ENCODE peak calls at places on chromosomes 11 and 22, in five cellular contexts. R, Z, P, W and Q are unnamed samples.
A peak's percentile ranks its signal among the peaks of the same experiment; 100 is the strongest.

GRCh38 chr11:45188127-45188526 is 41.7 kb downstream of the PRDM11 start:
- DNase-seq in R (no peak), Z (no peak), P (no peak), W (no peak), Q (no peak)

GRCh38 chr22:30421695-30422480 is 3.7 kb upstream of the MTFP1 start:
- DNase-seq in R (no peak), Z (no peak), P (no peak), W (no peak), Q (no peak)

GRCh38 chr11:33701302-33701701 is 676 bp upstream of the C11orf91 start:
- DNase-seq in R (no peak), Z (no peak), P (no peak), W (no peak), Q (no peak)

GRCh38 chr11:44868021-44868420 is 82.7 kb downstream of the TP53I11 start:
- DNase-seq in R (no peak), Z (no peak), P (no peak), W (no peak), Q (no peak)

GRCh38 chr11:32817181-32817842 is 12.4 kb upstream of the PRRG4 start:
- DNase-seq in R (no peak), Z (no peak), P (no peak), W (no peak), Q (no peak)

GRCh38 chr22:37566329-37566837 is 6.1 kb downstream of the CDC42EP1 start:
- DNase-seq in R (peak; percentile 91), Z (no peak), P (no peak), W (no peak), Q (peak; percentile 44)

GRCh38 chr22:25875461-25875860 is 133.5 kb downstream of the MYO18B start:
- DNase-seq in R (no peak), Z (no peak), P (no peak), W (no peak), Q (no peak)

GRCh38 chr22:39471421-39472141 is 14.8 kb downstream of the MGAT3 start:
- DNase-seq in R (no peak), Z (no peak), P (no peak), W (no peak), Q (peak; percentile 34)

GRCh38 chr11:103926990-103927389 is 109.5 kb upstream of the DDI1 start:
- DNase-seq in R (no peak), Z (no peak), P (no peak), W (no peak), Q (no peak)

GRCh38 chr11:22193348-22194051 is 615 bp downstream of the ANO5 start:
- DNase-seq in R (peak; percentile 73), Z (peak; percentile 26), P (no peak), W (no peak), Q (peak; percentile 14)

GRCh38 chr11:115297330-115297729 is 206.9 kb downstream of the CADM1 start:
- DNase-seq in R (no peak), Z (no peak), P (no peak), W (no peak), Q (no peak)

GRCh38 chr11:77402218-77402556 is 71.7 kb downstream of the PAK1 start:
- DNase-seq in R (no peak), Z (no peak), P (no peak), W (no peak), Q (no peak)
- TF ChIP-seq POLR2A in R (no peak), Z (no peak), P (no peak), W (no peak), Q (no peak)

GRCh38 chr22:20957118-20957690 is 9.9 kb upstream of the AIFM3 start:
- DNase-seq in R (peak; percentile 82), Z (peak; percentile 30), P (no peak), W (no peak), Q (peak; percentile 44)
- TF ChIP-seq POLR2AphosphoS5 in R (no peak), Z (no peak), P (no peak), W (no peak), Q (peak; percentile 27)

GRCh38 chr11:796565-797299 is 1.3 kb downstream of the SLC25A22 start:
- DNase-seq in R (peak; percentile 85), Z (no peak), P (no peak), W (no peak), Q (peak; percentile 37)
- TF ChIP-seq POLR2A in R (no peak), Z (no peak), P (no peak), W (no peak), Q (no peak)

GRCh38 chr11:64764753-64765152 is 5.0 kb upstream of the PYGM start:
- DNase-seq in R (peak; percentile 64), Z (no peak), P (no peak), W (no peak), Q (no peak)

GRCh38 chr11:64763804-64764611 is 4.2 kb upstream of the PYGM start:
- DNase-seq in R (peak; percentile 88), Z (peak; percentile 25), P (no peak), W (no peak), Q (no peak)

GRCh38 chr11:64762916-64763803 is 3.4 kb upstream of the PYGM start:
- DNase-seq in R (peak; percentile 76), Z (peak; percentile 23), P (no peak), W (no peak), Q (no peak)

GRCh38 chr11:64760759-64761417 is 1.1 kb upstream of the PYGM start:
- DNase-seq in R (peak; percentile 66), Z (no peak), P (no peak), W (no peak), Q (no peak)

GRCh38 chr11:64762277-64762915 is 2.6 kb upstream of the PYGM start:
- DNase-seq in R (peak; percentile 61), Z (peak; percentile 24), P (no peak), W (no peak), Q (no peak)
- TF ChIP-seq POLR2AphosphoS5 in R (peak; percentile 68), Z (no peak), P (peak; percentile 66), W (no peak), Q (peak; percentile 2)

GRCh38 chr11:2699531-2700414 is at the start of gene KCNQ1OT1:
- DNase-seq in R (peak; percentile 95), Z (peak; percentile 90), P (peak; percentile 83), W (peak; percentile 94), Q (peak; percentile 92)

GRCh38 chr11:2701898-2702434 is 2.2 kb upstream of the KCNQ1OT1 start:
- DNase-seq in R (peak; percentile 42), Z (no peak), P (no peak), W (no peak), Q (no peak)

GRCh38 chr11:2701230-2701629 is 1.4 kb upstream of the KCNQ1OT1 start:
- DNase-seq in R (peak; percentile 71), Z (no peak), P (no peak), W (no peak), Q (no peak)

GRCh38 chr11:2699185-2699530 is 636 bp downstream of the KCNQ1OT1 start:
- DNase-seq in R (peak; percentile 83), Z (no peak), P (no peak), W (no peak), Q (peak; percentile 32)

DNA sequence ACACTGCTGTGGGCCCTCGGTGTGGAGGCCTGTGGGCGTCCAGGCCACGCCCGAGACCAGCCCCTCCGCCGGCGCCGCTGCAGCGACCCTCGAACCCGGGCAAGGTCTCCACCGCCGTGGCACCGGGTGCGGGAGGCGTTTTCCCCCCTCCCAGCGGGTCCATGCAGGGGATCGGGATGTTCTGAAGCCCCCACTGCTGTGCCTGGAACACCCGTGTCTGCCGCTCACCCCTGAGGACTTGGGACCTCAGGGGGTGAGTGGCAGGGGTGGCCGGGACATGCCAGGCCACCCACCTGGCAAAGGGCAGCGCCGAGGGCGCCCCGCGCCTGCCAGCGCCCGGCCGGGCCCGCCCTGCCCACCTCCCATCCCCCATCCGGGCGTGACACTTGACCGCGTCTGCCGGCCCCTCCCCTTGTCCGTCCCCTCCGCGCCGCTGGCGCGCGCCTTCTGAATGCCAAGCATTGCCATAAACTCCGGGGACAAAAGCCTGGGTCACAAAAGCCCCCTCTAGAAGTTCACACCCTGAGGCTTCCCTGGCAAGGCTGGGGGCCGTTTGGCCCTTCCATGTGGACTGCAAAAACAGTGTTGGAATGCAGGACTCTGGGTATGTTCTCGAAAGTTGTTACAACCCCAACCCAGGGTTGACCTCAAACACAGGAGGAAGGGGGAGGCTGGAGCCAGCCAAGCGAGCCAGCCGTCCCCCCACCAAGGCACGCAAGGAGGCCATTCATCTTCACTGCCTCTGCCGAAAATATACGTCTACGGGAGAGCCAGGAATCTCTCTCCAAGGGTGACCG is 819 bp upstream of the KCNQ1OT1 start:
- DNase-seq in R (peak; percentile 90), Z (peak; percentile 64), P (no peak), W (peak; percentile 44), Q (peak; percentile 80)
- TF ChIP-seq POLR2A in R (no peak), Z (no peak), P (no peak), W (peak; percentile 30), Q (peak; percentile 34)

GRCh38 chr22:35904752-35905151 is 123.9 kb downstream of the RBFOX2 start:
- DNase-seq in R (no peak), Z (no peak), P (no peak), W (no peak), Q (no peak)

GRCh38 chr22:35903571-35904331 is 124.9 kb downstream of the RBFOX2 start:
- DNase-seq in R (no peak), Z (no peak), P (no peak), W (no peak), Q (no peak)

GRCh38 chr22:35905894-35906293 is 122.7 kb downstream of the RBFOX2 start:
- DNase-seq in R (no peak), Z (no peak), P (no peak), W (no peak), Q (no peak)

GRCh38 chr22:35900483-35901168 is 128.0 kb downstream of the RBFOX2 start:
- DNase-seq in R (no peak), Z (no peak), P (peak; percentile 28), W (no peak), Q (no peak)

GRCh38 chr22:35904332-35904692 is 124.3 kb downstream of the RBFOX2 start:
- DNase-seq in R (no peak), Z (no peak), P (no peak), W (no peak), Q (no peak)
- TF ChIP-seq POLR2AphosphoS5 in R (no peak), Z (no peak), P (no peak), W (no peak), Q (no peak)

GRCh38 chr11:78188809-78189724 is at the start of gene USP35:
- DNase-seq in R (peak; percentile 84), Z (no peak), P (no peak), W (no peak), Q (no peak)
- TF ChIP-seq POLR2A in R (no peak), Z (no peak), P (no peak), W (no peak), Q (no peak)

GRCh38 chr11:102332611-102332994 is 14.4 kb upstream of the BIRC2 start:
- DNase-seq in R (no peak), Z (no peak), P (no peak), W (no peak), Q (no peak)

GRCh38 chr11:102341844-102342318 is 5.1 kb upstream of the BIRC2 start:
- DNase-seq in R (no peak), Z (peak; percentile 77), P (peak; percentile 89), W (peak; percentile 68), Q (peak; percentile 79)

GRCh38 chr11:102343789-102344188 is 3.2 kb upstream of the BIRC2 start:
- DNase-seq in R (no peak), Z (no peak), P (no peak), W (no peak), Q (no peak)

GRCh38 chr11:102338479-102339010 is 8.5 kb upstream of the BIRC2 start:
- DNase-seq in R (no peak), Z (no peak), P (no peak), W (no peak), Q (no peak)
- TF ChIP-seq POLR2AphosphoS5 in R (peak; percentile 32), Z (no peak), P (no peak), W (no peak), Q (no peak)